ENCODE peak calls at places on chromosomes 7 and 10, in seven cellular contexts. B, C, Q, R, I, G and A are unnamed samples.

GRCh38 chr10:33612116-33612515 is 277.6 kb upstream of the NRP1 start:
- DNase-seq in I (no peak), G (no peak), Q (no peak), R (no peak), B (no peak), C (no peak), A (no peak)

GRCh38 chr7:114916261-114916892 is 5.5 kb upstream of the MDFIC start:
- DNase-seq in I (no peak), B (no peak), R (no peak), C (no peak), G (peak; percentile 27), Q (no peak), A (no peak)

GRCh38 chr7:85489498-85489897 is 302.6 kb upstream of the SEMA3D start:
- DNase-seq in I (no peak), R (peak; percentile 71), B (no peak), Q (no peak), C (peak; percentile 1), G (no peak), A (no peak)

GRCh38 chr7:43954524-43955228 is 28.4 kb downstream of the UBE2D4 start:
- DNase-seq in G (no peak), R (peak; percentile 69), Q (no peak), I (peak; percentile 35), B (no peak), C (peak; percentile 65), A (peak; percentile 27)

GRCh38 chr7:55052081-55052480 is 33.3 kb downstream of the EGFR start:
- DNase-seq in G (no peak), Q (no peak), I (peak; percentile 60), B (no peak), C (peak; percentile 35), R (peak; percentile 81), A (no peak)

GRCh38 chr7:29864668-29865067 is 58.4 kb downstream of the WIPF3 start:
- DNase-seq in G (no peak), C (no peak), R (no peak), Q (no peak), B (no peak), I (no peak), A (no peak)

GRCh38 chr7:158583143-158583542 is 4.5 kb downstream of the PTPRN2 start:
- DNase-seq in Q (no peak), R (no peak), I (no peak), C (no peak), G (no peak), B (no peak), A (no peak)

GRCh38 chr10:130050721-130051120 is 59.9 kb downstream of the C10orf143 start:
- DNase-seq in B (no peak), G (no peak), Q (no peak), I (no peak), C (no peak), R (no peak), A (no peak)

GRCh38 chr7:53422291-53422690 is 386.9 kb downstream of the POM121L12 start:
- DNase-seq in I (no peak), C (no peak), G (no peak), Q (no peak), R (no peak), B (no peak), A (no peak)

GRCh38 chr10:79358811-79359210 is 11.5 kb downstream of the PPIF start:
- DNase-seq in R (peak; percentile 71), Q (no peak), G (no peak), C (no peak), B (no peak), I (no peak), A (peak; percentile 1)

GRCh38 chr10:128147669-128148068 is 21.4 kb upstream of the MKI67 start:
- DNase-seq in G (no peak), Q (no peak), C (no peak), R (peak; percentile 4), I (no peak), B (no peak), A (no peak)

GRCh38 chr7:16027396-16027795 is 340.9 kb upstream of the MEOX2 start:
- DNase-seq in R (no peak), G (no peak), I (no peak), B (no peak), C (no peak), Q (no peak), A (no peak)

GRCh38 chr10:101297901-101298451 is 56.0 kb upstream of the BTRC start:
- DNase-seq in Q (peak; percentile 71), R (peak; percentile 57), B (peak; percentile 45), C (peak; percentile 74), G (peak; percentile 80), I (peak; percentile 28), A (peak; percentile 76)

GRCh38 chr10:120039066-120039465 is 146.5 kb downstream of the SEC23IP start:
- DNase-seq in Q (no peak), I (no peak), B (no peak), R (no peak), C (no peak), G (no peak), A (no peak)

GRCh38 chr7:9091282-9091681 is 657.9 kb downstream of the NXPH1 start:
- DNase-seq in G (no peak), Q (no peak), B (no peak), I (peak; percentile 11), R (peak; percentile 40), C (no peak), A (no peak)

GRCh38 chr7:55124989-55125875 is 106.4 kb downstream of the EGFR start:
- DNase-seq in Q (no peak), B (no peak), G (no peak), C (peak; percentile 40), R (no peak), I (no peak), A (no peak)

GRCh38 chr7:35729061-35729783 is 34.3 kb upstream of the HERPUD2 start:
- DNase-seq in I (no peak), B (no peak), Q (no peak), R (no peak), C (no peak), G (no peak), A (peak; percentile 61)

GRCh38 chr10:101131962-101132635 is 999 bp downstream of the TLX1 start:
- DNase-seq in G (no peak), C (no peak), I (no peak), Q (no peak), B (no peak), R (no peak), A (no peak)

GRCh38 chr10:4407783-4408182 is 418.2 kb upstream of the AKR1E2 start:
- DNase-seq in C (peak; percentile 31), G (no peak), R (peak; percentile 78), Q (no peak), I (no peak), B (no peak), A (no peak)

GRCh38 chr10:120582753-120583152 is 125.7 kb downstream of the PLPP4 start:
- DNase-seq in R (no peak), Q (no peak), G (no peak), I (no peak), C (no peak), B (no peak), A (no peak)

GRCh38 chr10:79202188-79203013 is 133.6 kb downstream of the ZMIZ1 start:
- DNase-seq in I (peak; percentile 6), C (peak; percentile 57), R (peak; percentile 89), Q (peak; percentile 74), B (no peak), G (peak; percentile 19), A (peak; percentile 52)

GRCh38 chr10:72695496-72695895 is 3.6 kb downstream of the MCU start:
- DNase-seq in Q (no peak), B (no peak), G (no peak), R (no peak), C (no peak), I (no peak), A (no peak)

GRCh38 chr10:79380918-79381775 is 33.9 kb downstream of the PPIF start:
- DNase-seq in C (no peak), Q (no peak), R (no peak), G (no peak), B (no peak), I (no peak), A (peak; percentile 12)

GRCh38 chr10:128875955-128876354 is 591.1 kb upstream of the MGMT start:
- DNase-seq in I (no peak), G (no peak), C (no peak), B (no peak), Q (peak; percentile 58), R (no peak), A (no peak)

GRCh38 chr7:116952640-116953371 is 495 bp upstream of the ST7 start:
- DNase-seq in G (no peak), I (peak; percentile 58), R (peak; percentile 51), Q (peak; percentile 84), B (peak; percentile 71), C (peak; percentile 59), A (no peak)

GRCh38 chr7:7231005-7231404 is 48.7 kb downstream of the C1GALT1 start:
- DNase-seq in B (no peak), G (no peak), R (no peak), Q (no peak), C (no peak), I (no peak), A (no peak)

GRCh38 chr7:85716353-85716752 is 529.5 kb upstream of the SEMA3D start:
- DNase-seq in G (no peak), B (no peak), C (no peak), I (no peak), R (no peak), Q (no peak), A (no peak)

GRCh38 chr7:47479821-47480575 is 101.9 kb downstream of the TNS3 start:
- DNase-seq in B (no peak), C (no peak), G (no peak), R (no peak), I (no peak), Q (no peak), A (no peak)

GRCh38 chr10:123136806-123137642 is 1.3 kb downstream of the HMX3 start:
- DNase-seq in Q (no peak), G (no peak), C (peak; percentile 53), I (no peak), R (no peak), B (no peak), A (no peak)

GRCh38 chr7:74579800-74580685 is 77.5 kb upstream of the GTF2I start:
- DNase-seq in I (no peak), G (no peak), Q (no peak), R (peak; percentile 42), C (peak; percentile 89), B (no peak), A (no peak)